ENCODE peak calls at places on chromosomes 6 and 20, in ten cellular contexts. One of them, this sample, is unnamed.

GRCh38 chr6:80618953-80619352 is 512.5 kb downstream of the BCKDHB start:
- DNase-seq in prostate gland: no peak
- DNase-seq in OCI-LY7: no peak
- DNase-seq in CD8-positive, alpha-beta T cell: no peak
- DNase-seq in body of pancreas: no peak
- DNase-seq in MM.1S: no peak
- DNase-seq in pancreas: no peak
- DNase-seq in HCT116: no peak
- DNase-seq in heart left ventricle: no peak
- DNase-seq in ovary: no peak
- DNase-seq in this sample: no peak

GRCh38 chr6:13760948-13761347 is 49.3 kb upstream of the RANBP9 start:
- DNase-seq in prostate gland: no peak
- DNase-seq in OCI-LY7: no peak
- DNase-seq in CD8-positive, alpha-beta T cell: no peak
- DNase-seq in body of pancreas: no peak
- DNase-seq in MM.1S: no peak
- DNase-seq in pancreas: no peak
- DNase-seq in HCT116: no peak
- DNase-seq in heart left ventricle: no peak
- DNase-seq in ovary: no peak
- DNase-seq in this sample: no peak

GRCh38 chr20:50020283-50020682 is 37.5 kb downstream of the SNAI1 start:
- DNase-seq in prostate gland: no peak
- DNase-seq in OCI-LY7: no peak
- DNase-seq in CD8-positive, alpha-beta T cell: no peak
- DNase-seq in body of pancreas: no peak
- DNase-seq in MM.1S: no peak
- DNase-seq in pancreas: no peak
- DNase-seq in HCT116: no peak
- DNase-seq in heart left ventricle: no peak
- DNase-seq in ovary: no peak
- DNase-seq in this sample: peak; percentile 40

GRCh38 chr6:24583463-24584389 is 62.3 kb downstream of the KIAA0319 start:
- DNase-seq in prostate gland: peak; percentile 60
- DNase-seq in OCI-LY7: peak; percentile 84
- DNase-seq in CD8-positive, alpha-beta T cell: peak; percentile 74
- DNase-seq in body of pancreas: peak; percentile 84
- DNase-seq in MM.1S: peak; percentile 72
- DNase-seq in pancreas: peak; percentile 82
- DNase-seq in HCT116: peak; percentile 69
- DNase-seq in heart left ventricle: peak; percentile 63
- DNase-seq in ovary: peak; percentile 73
- DNase-seq in this sample: peak; percentile 61

GRCh38 chr6:151063339-151063738 is 176.4 kb upstream of the AKAP12 start:
- DNase-seq in prostate gland: no peak
- DNase-seq in OCI-LY7: no peak
- DNase-seq in CD8-positive, alpha-beta T cell: no peak
- DNase-seq in body of pancreas: no peak
- DNase-seq in MM.1S: no peak
- DNase-seq in pancreas: no peak
- DNase-seq in HCT116: peak; percentile 74
- DNase-seq in heart left ventricle: no peak
- DNase-seq in ovary: no peak
- DNase-seq in this sample: no peak

GRCh38 chr6:108408453-108408852 is 113.6 kb downstream of the AFG1L start:
- DNase-seq in prostate gland: no peak
- DNase-seq in OCI-LY7: no peak
- DNase-seq in CD8-positive, alpha-beta T cell: no peak
- DNase-seq in body of pancreas: peak; percentile 34
- DNase-seq in MM.1S: no peak
- DNase-seq in pancreas: peak; percentile 34
- DNase-seq in HCT116: no peak
- DNase-seq in heart left ventricle: no peak
- DNase-seq in ovary: no peak
- DNase-seq in this sample: no peak

GRCh38 chr6:63351995-63352586 is 32.3 kb upstream of the LGSN start:
- DNase-seq in prostate gland: no peak
- DNase-seq in OCI-LY7: peak; percentile 41
- DNase-seq in CD8-positive, alpha-beta T cell: no peak
- DNase-seq in body of pancreas: no peak
- DNase-seq in MM.1S: peak; percentile 31
- DNase-seq in pancreas: no peak
- DNase-seq in HCT116: peak; percentile 33
- DNase-seq in heart left ventricle: no peak
- DNase-seq in ovary: no peak
- DNase-seq in this sample: no peak

GRCh38 chr6:105769987-105770386 is 316.1 kb upstream of the PRDM1 start:
- DNase-seq in prostate gland: no peak
- DNase-seq in OCI-LY7: no peak
- DNase-seq in CD8-positive, alpha-beta T cell: no peak
- DNase-seq in body of pancreas: no peak
- DNase-seq in MM.1S: no peak
- DNase-seq in pancreas: no peak
- DNase-seq in HCT116: peak; percentile 86
- DNase-seq in heart left ventricle: no peak
- DNase-seq in ovary: no peak
- DNase-seq in this sample: no peak

GRCh38 chr6:159761135-159761872 is 541 bp upstream of the ACAT2 start:
- DNase-seq in prostate gland: peak; percentile 26
- DNase-seq in OCI-LY7: peak; percentile 52
- DNase-seq in CD8-positive, alpha-beta T cell: no peak
- DNase-seq in body of pancreas: peak; percentile 34
- DNase-seq in MM.1S: peak; percentile 29
- DNase-seq in pancreas: peak; percentile 31
- DNase-seq in HCT116: no peak
- DNase-seq in heart left ventricle: peak; percentile 12
- DNase-seq in ovary: peak; percentile 41
- DNase-seq in this sample: peak; percentile 31

GRCh38 chr6:159761873-159762680 is at the start of gene ACAT2:
- DNase-seq in prostate gland: peak; percentile 97
- DNase-seq in OCI-LY7: peak; percentile 97
- DNase-seq in CD8-positive, alpha-beta T cell: peak; percentile 88
- DNase-seq in body of pancreas: peak; percentile 95
- DNase-seq in MM.1S: peak; percentile 83
- DNase-seq in pancreas: peak; percentile 94
- DNase-seq in HCT116: peak; percentile 83
- DNase-seq in heart left ventricle: peak; percentile 96
- DNase-seq in ovary: peak; percentile 96
- DNase-seq in this sample: peak; percentile 97

GRCh38 chr6:159759645-159760044 is 2.2 kb upstream of the ACAT2 start:
- DNase-seq in prostate gland: no peak
- DNase-seq in OCI-LY7: peak; percentile 16
- DNase-seq in CD8-positive, alpha-beta T cell: no peak
- DNase-seq in body of pancreas: no peak
- DNase-seq in MM.1S: no peak
- DNase-seq in pancreas: no peak
- DNase-seq in HCT116: no peak
- DNase-seq in heart left ventricle: no peak
- DNase-seq in ovary: no peak
- DNase-seq in this sample: no peak

GRCh38 chr6:159760602-159761057 is 1.2 kb upstream of the ACAT2 start:
- DNase-seq in prostate gland: no peak
- DNase-seq in OCI-LY7: no peak
- DNase-seq in CD8-positive, alpha-beta T cell: no peak
- DNase-seq in body of pancreas: no peak
- DNase-seq in MM.1S: no peak
- DNase-seq in pancreas: no peak
- DNase-seq in HCT116: no peak
- DNase-seq in heart left ventricle: no peak
- DNase-seq in ovary: no peak
- DNase-seq in this sample: peak; percentile 85

GRCh38 chr6:159762681-159763293 is 942 bp downstream of the ACAT2 start:
- DNase-seq in prostate gland: peak; percentile 20
- DNase-seq in OCI-LY7: peak; percentile 21
- DNase-seq in CD8-positive, alpha-beta T cell: peak; percentile 14
- DNase-seq in body of pancreas: no peak
- DNase-seq in MM.1S: peak; percentile 9
- DNase-seq in pancreas: no peak
- DNase-seq in HCT116: no peak
- DNase-seq in heart left ventricle: no peak
- DNase-seq in ovary: peak; percentile 53
- DNase-seq in this sample: no peak
- H3K4me1 ChIP-seq in prostate gland: no peaks in the 10 kb centered on the region
- H3K4me1 ChIP-seq in OCI-LY7: peaks cover 15% of the 10 kb centered on the region
- H3K4me1 ChIP-seq in CD8-positive, alpha-beta T cell: peaks cover 16% of the 10 kb centered on the region
- H3K4me1 ChIP-seq in body of pancreas: peaks cover 21% of the 10 kb centered on the region
- H3K4me1 ChIP-seq in MM.1S: no peaks in the 10 kb centered on the region
- H3K4me1 ChIP-seq in pancreas: no peaks in the 10 kb centered on the region
- H3K4me1 ChIP-seq in HCT116: peaks cover 44% of the 10 kb centered on the region
- H3K4me1 ChIP-seq in heart left ventricle: peaks cover 7% of the 10 kb centered on the region
- H3K4me1 ChIP-seq in ovary: peaks cover 12% of the 10 kb centered on the region
- H3K4me1 ChIP-seq in this sample: peaks cover 16% of the 10 kb centered on the region

GRCh38 chr6:79570802-79571367 is 33.7 kb upstream of the LCA5 start:
- DNase-seq in prostate gland: peak; percentile 16
- DNase-seq in OCI-LY7: peak; percentile 3
- DNase-seq in CD8-positive, alpha-beta T cell: no peak
- DNase-seq in body of pancreas: no peak
- DNase-seq in MM.1S: peak; percentile 60
- DNase-seq in pancreas: no peak
- DNase-seq in HCT116: no peak
- DNase-seq in heart left ventricle: no peak
- DNase-seq in ovary: no peak
- DNase-seq in this sample: peak; percentile 36
- H3K27ac ChIP-seq in prostate gland: no peak overlapping the region
- H3K27ac ChIP-seq in OCI-LY7: no peak overlapping the region
- H3K27ac ChIP-seq in CD8-positive, alpha-beta T cell: no peak overlapping the region
- H3K27ac ChIP-seq in body of pancreas: peak overlapping the region; percentile 77
- H3K27ac ChIP-seq in MM.1S: no peak overlapping the region
- H3K27ac ChIP-seq in pancreas: peak overlapping the region; percentile 18
- H3K27ac ChIP-seq in HCT116: peak overlapping the region; percentile 38
- H3K27ac ChIP-seq in heart left ventricle: no peak overlapping the region
- H3K27ac ChIP-seq in ovary: no peak overlapping the region
- H3K27ac ChIP-seq in this sample: peak overlapping the region; percentile 37

GRCh38 chr20:62901891-62902290 is 24.4 kb downstream of the DIDO1 start:
- DNase-seq in prostate gland: no peak
- DNase-seq in OCI-LY7: no peak
- DNase-seq in CD8-positive, alpha-beta T cell: no peak
- DNase-seq in body of pancreas: no peak
- DNase-seq in MM.1S: no peak
- DNase-seq in pancreas: no peak
- DNase-seq in HCT116: no peak
- DNase-seq in heart left ventricle: no peak
- DNase-seq in ovary: no peak
- DNase-seq in this sample: no peak

GRCh38 chr20:62898970-62899632 is 27.2 kb downstream of the DIDO1 start:
- DNase-seq in prostate gland: no peak
- DNase-seq in OCI-LY7: no peak
- DNase-seq in CD8-positive, alpha-beta T cell: no peak
- DNase-seq in body of pancreas: no peak
- DNase-seq in MM.1S: peak; percentile 42
- DNase-seq in pancreas: no peak
- DNase-seq in HCT116: no peak
- DNase-seq in heart left ventricle: no peak
- DNase-seq in ovary: no peak
- DNase-seq in this sample: no peak

GRCh38 chr20:62899633-62900051 is 26.7 kb downstream of the DIDO1 start:
- DNase-seq in prostate gland: no peak
- DNase-seq in OCI-LY7: no peak
- DNase-seq in CD8-positive, alpha-beta T cell: no peak
- DNase-seq in body of pancreas: no peak
- DNase-seq in MM.1S: no peak
- DNase-seq in pancreas: no peak
- DNase-seq in HCT116: no peak
- DNase-seq in heart left ventricle: no peak
- DNase-seq in ovary: no peak
- DNase-seq in this sample: peak; percentile 26

GRCh38 chr20:62900052-62900691 is 26.1 kb downstream of the DIDO1 start:
- DNase-seq in prostate gland: peak; percentile 78
- DNase-seq in OCI-LY7: peak; percentile 75
- DNase-seq in CD8-positive, alpha-beta T cell: peak; percentile 81
- DNase-seq in body of pancreas: peak; percentile 72
- DNase-seq in MM.1S: peak; percentile 29
- DNase-seq in pancreas: peak; percentile 78
- DNase-seq in HCT116: peak; percentile 23
- DNase-seq in heart left ventricle: peak; percentile 66
- DNase-seq in ovary: peak; percentile 77
- DNase-seq in this sample: peak; percentile 83

DNA sequence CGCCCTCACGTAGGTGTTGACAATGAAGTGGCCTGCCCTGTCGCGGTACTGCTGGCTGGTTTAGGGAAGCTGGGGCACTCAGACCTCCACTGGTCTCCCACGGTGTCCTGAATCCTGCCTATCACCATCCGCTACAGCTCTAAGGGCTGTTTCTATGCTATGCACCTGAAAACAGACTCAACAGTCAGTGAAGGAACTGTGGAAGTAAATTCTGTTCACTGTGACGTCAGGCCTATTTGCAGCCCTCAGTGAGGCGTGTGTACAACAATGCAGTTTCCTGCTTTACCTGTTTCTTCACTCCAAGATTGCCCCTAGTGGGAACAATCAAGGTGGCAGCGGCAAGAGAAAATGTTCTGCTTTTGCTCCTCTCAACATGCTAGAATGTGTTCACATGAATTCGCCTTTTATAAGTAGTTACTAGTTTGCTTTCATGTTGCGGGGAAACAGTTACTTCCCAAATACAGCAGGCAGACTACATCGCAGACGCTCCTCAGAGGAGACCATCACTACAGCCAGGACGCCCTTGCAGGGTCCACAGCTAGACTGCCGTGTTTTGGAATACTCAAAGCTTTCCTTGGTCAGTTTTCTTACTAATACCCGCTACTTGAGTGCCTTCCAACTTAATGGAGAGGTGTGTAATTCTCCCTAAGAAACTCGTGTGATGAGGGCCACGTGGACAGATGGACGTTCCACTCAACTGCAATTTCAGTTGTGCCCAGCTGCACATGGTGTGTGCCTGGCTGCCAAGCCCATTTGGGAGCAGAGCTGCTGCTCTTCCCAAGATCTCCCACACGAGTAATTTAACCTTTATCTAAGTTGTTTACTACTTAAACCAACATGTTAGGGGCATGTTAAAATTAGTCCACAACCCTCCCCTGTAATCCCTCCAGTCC is 25.4 kb downstream of the DIDO1 start:
- DNase-seq in prostate gland: peak; percentile 71
- DNase-seq in OCI-LY7: peak; percentile 46
- DNase-seq in CD8-positive, alpha-beta T cell: no peak
- DNase-seq in body of pancreas: no peak
- DNase-seq in MM.1S: peak; percentile 11
- DNase-seq in pancreas: peak; percentile 45
- DNase-seq in HCT116: no peak
- DNase-seq in heart left ventricle: no peak
- DNase-seq in ovary: no peak
- DNase-seq in this sample: no peak
- TF ChIP-seq CTCF in prostate gland: no peak
- TF ChIP-seq CTCF in OCI-LY7: no peak
- TF ChIP-seq CTCF in CD8-positive, alpha-beta T cell: no peak
- TF ChIP-seq CTCF in body of pancreas: peak; percentile 44
- TF ChIP-seq CTCF in MM.1S: no peak
- TF ChIP-seq CTCF in pancreas: no peak
- TF ChIP-seq CTCF in HCT116: peak; percentile 32
- TF ChIP-seq CTCF in heart left ventricle: no peak
- TF ChIP-seq CTCF in ovary: no peak
- TF ChIP-seq CTCF in this sample: no peak

GRCh38 chr20:37728635-37728983 is 34.8 kb downstream of the CTNNBL1 start:
- DNase-seq in prostate gland: no peak
- DNase-seq in OCI-LY7: no peak
- DNase-seq in CD8-positive, alpha-beta T cell: no peak
- DNase-seq in body of pancreas: no peak
- DNase-seq in MM.1S: no peak
- DNase-seq in pancreas: no peak
- DNase-seq in HCT116: no peak
- DNase-seq in heart left ventricle: no peak
- DNase-seq in ovary: no peak
- DNase-seq in this sample: no peak

GRCh38 chr20:37727247-37727956 is 33.6 kb downstream of the CTNNBL1 start:
- DNase-seq in prostate gland: no peak
- DNase-seq in OCI-LY7: no peak
- DNase-seq in CD8-positive, alpha-beta T cell: no peak
- DNase-seq in body of pancreas: no peak
- DNase-seq in MM.1S: no peak
- DNase-seq in pancreas: no peak
- DNase-seq in HCT116: no peak
- DNase-seq in heart left ventricle: no peak
- DNase-seq in ovary: no peak
- DNase-seq in this sample: peak; percentile 64

GRCh38 chr20:37726321-37726720 is 32.5 kb downstream of the CTNNBL1 start:
- DNase-seq in prostate gland: no peak
- DNase-seq in OCI-LY7: no peak
- DNase-seq in CD8-positive, alpha-beta T cell: no peak
- DNase-seq in body of pancreas: no peak
- DNase-seq in MM.1S: no peak
- DNase-seq in pancreas: no peak
- DNase-seq in HCT116: no peak
- DNase-seq in heart left ventricle: no peak
- DNase-seq in ovary: no peak
- DNase-seq in this sample: no peak

GRCh38 chr20:37729452-37729851 is 35.6 kb downstream of the CTNNBL1 start:
- DNase-seq in prostate gland: no peak
- DNase-seq in OCI-LY7: no peak
- DNase-seq in CD8-positive, alpha-beta T cell: no peak
- DNase-seq in body of pancreas: no peak
- DNase-seq in MM.1S: no peak
- DNase-seq in pancreas: no peak
- DNase-seq in HCT116: no peak
- DNase-seq in heart left ventricle: no peak
- DNase-seq in ovary: no peak
- DNase-seq in this sample: no peak

DNA sequence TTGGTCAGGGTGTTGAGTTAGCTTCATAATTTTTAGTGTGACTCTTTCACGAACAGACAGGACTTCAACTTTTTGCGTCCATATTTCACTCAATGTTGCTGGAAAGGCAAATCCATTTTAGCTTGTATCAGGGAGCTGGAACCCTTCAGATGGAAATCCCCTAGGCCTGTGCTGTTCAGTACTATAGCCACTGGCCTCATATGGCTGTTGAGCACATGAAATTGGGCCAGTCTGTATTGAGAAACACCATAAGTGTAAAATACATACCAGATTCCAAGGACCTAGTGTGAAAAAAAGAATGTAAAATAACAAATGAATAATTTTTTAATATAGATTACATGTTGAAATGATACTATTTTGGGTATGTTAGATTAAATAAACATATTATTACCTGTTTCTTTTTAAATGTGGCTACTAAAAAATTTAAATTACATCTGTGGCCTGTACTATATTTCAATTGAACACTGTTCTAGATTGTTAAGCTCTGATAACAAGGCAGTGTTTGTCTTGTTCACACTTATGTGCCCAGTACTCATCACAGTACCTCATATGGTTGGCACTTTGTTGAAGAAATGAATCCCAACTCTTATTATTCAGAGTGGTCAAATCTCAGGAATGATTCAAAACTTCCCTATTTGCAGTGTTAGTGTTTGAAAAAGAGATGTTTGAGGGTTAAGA is 34.3 kb downstream of the CTNNBL1 start:
- DNase-seq in prostate gland: no peak
- DNase-seq in OCI-LY7: no peak
- DNase-seq in CD8-positive, alpha-beta T cell: no peak
- DNase-seq in body of pancreas: no peak
- DNase-seq in MM.1S: no peak
- DNase-seq in pancreas: no peak
- DNase-seq in HCT116: no peak
- DNase-seq in heart left ventricle: no peak
- DNase-seq in ovary: no peak
- DNase-seq in this sample: no peak
- H3K4me1 ChIP-seq in prostate gland: peaks cover 8% of the 10 kb centered on the region
- H3K4me1 ChIP-seq in OCI-LY7: no peaks in the 10 kb centered on the region
- H3K4me1 ChIP-seq in CD8-positive, alpha-beta T cell: no peaks in the 10 kb centered on the region
- H3K4me1 ChIP-seq in body of pancreas: peaks cover 13% of the 10 kb centered on the region
- H3K4me1 ChIP-seq in MM.1S: no peaks in the 10 kb centered on the region
- H3K4me1 ChIP-seq in pancreas: no peaks in the 10 kb centered on the region
- H3K4me1 ChIP-seq in HCT116: no peaks in the 10 kb centered on the region
- H3K4me1 ChIP-seq in heart left ventricle: no peaks in the 10 kb centered on the region
- H3K4me1 ChIP-seq in ovary: no peaks in the 10 kb centered on the region
- H3K4me1 ChIP-seq in this sample: peaks cover 63% of the 10 kb centered on the region